ENCODE peak calls at places on chromosomes 1 and 21, in six cellular contexts. L, V, H, F, R and X are unnamed samples.

GRCh38 chr1:168618351-168618750 is 41.9 kb downstream of the XCL1 start:
- DNase-seq in V (no peak), F (no peak), R (no peak), L (no peak), H (no peak), X (no peak)

GRCh38 chr1:192580351-192580962 is 4.9 kb downstream of the RGS1 start:
- DNase-seq in R (peak; percentile 57), L (no peak), V (peak; percentile 68), F (no peak), H (no peak), X (no peak)

GRCh38 chr1:22044690-22045420 is 7.7 kb upstream of the CDC42 start:
- DNase-seq in H (no peak), L (no peak), F (no peak), R (peak; percentile 66), V (peak; percentile 69), X (no peak)

GRCh38 chr1:20250346-20250989 is 40.2 kb upstream of the VWA5B1 start:
- DNase-seq in V (peak; percentile 22), H (no peak), L (no peak), R (no peak), F (no peak), X (peak; percentile 70)

GRCh38 chr1:5250336-5250735 is 595.9 kb downstream of the AJAP1 start:
- DNase-seq in V (no peak), R (no peak), F (no peak), L (no peak), H (no peak), X (no peak)

GRCh38 chr1:93620169-93620840 is 61.3 kb downstream of the BCAR3 start:
- DNase-seq in F (no peak), H (no peak), V (peak; percentile 66), R (peak; percentile 53), L (no peak), X (no peak)

GRCh38 chr1:245441699-245442098 is 286.9 kb downstream of the KIF26B start:
- DNase-seq in F (no peak), H (no peak), R (peak; percentile 4), V (no peak), L (no peak), X (no peak)

GRCh38 chr1:23452011-23452411 is 27.5 kb upstream of the TCEA3 start:
- DNase-seq in V (peak; percentile 33), R (no peak), F (peak; percentile 29), L (peak; percentile 91), H (no peak), X (peak; percentile 93)

GRCh38 chr1:154866257-154866994 is 3.7 kb downstream of the KCNN3 start:
- DNase-seq in V (peak; percentile 44), R (no peak), L (no peak), F (no peak), H (no peak), X (no peak)

GRCh38 chr1:247118946-247119446 is 14.8 kb upstream of the ZNF669 start:
- DNase-seq in R (no peak), L (no peak), V (no peak), H (no peak), F (no peak), X (no peak)

GRCh38 chr21:45069085-45069484 is 5.3 kb upstream of the ADARB1 start:
- DNase-seq in H (no peak), R (no peak), F (no peak), V (no peak), L (no peak), X (no peak)